ENCODE peak calls at places on chromosomes 13 and 19, in seven cellular contexts. One of them, this sample, is unnamed.

GRCh38 chr13:47291116-47291656 is 394.3 kb upstream of the HTR2A start:
- DNase-seq in heart right ventricle: no peak
- DNase-seq in mesothelial cell of epicardium: no peak
- DNase-seq in progenitor cell of endocrine pancreas: no peak
- DNase-seq in ovary: no peak
- DNase-seq in breast epithelium: no peak
- DNase-seq in CD4-positive, alpha-beta T cell: no peak
- DNase-seq in this sample: no peak

GRCh38 chr19:1076951-1077350 is 10.0 kb downstream of the ARHGAP45 start:
- DNase-seq in progenitor cell of endocrine pancreas: no peak
- DNase-seq in ovary: no peak
- DNase-seq in mesothelial cell of epicardium: no peak
- DNase-seq in CD4-positive, alpha-beta T cell: peak
- DNase-seq in heart right ventricle: peak
- DNase-seq in breast epithelium: no peak
- DNase-seq in this sample: peak

GRCh38 chr19:13122980-13123957 is 5.2 kb downstream of the NACC1 start:
- DNase-seq in mesothelial cell of epicardium: no peak
- DNase-seq in CD4-positive, alpha-beta T cell: no peak
- DNase-seq in heart right ventricle: no peak
- DNase-seq in breast epithelium: no peak
- DNase-seq in progenitor cell of endocrine pancreas: no peak
- DNase-seq in ovary: no peak
- DNase-seq in this sample: no peak

GRCh38 chr19:29260477-29261317 is 47.7 kb upstream of the UQCRFS1 start:
- DNase-seq in heart right ventricle: no peak
- DNase-seq in progenitor cell of endocrine pancreas: peak
- DNase-seq in breast epithelium: no peak
- DNase-seq in CD4-positive, alpha-beta T cell: no peak
- DNase-seq in ovary: no peak
- DNase-seq in mesothelial cell of epicardium: no peak
- DNase-seq in this sample: no peak

GRCh38 chr19:15288146-15288963 is 44.0 kb downstream of the BRD4 start:
- DNase-seq in mesothelial cell of epicardium: no peak
- DNase-seq in progenitor cell of endocrine pancreas: no peak
- DNase-seq in heart right ventricle: no peak
- DNase-seq in breast epithelium: no peak
- DNase-seq in ovary: no peak
- DNase-seq in CD4-positive, alpha-beta T cell: no peak
- DNase-seq in this sample: peak

GRCh38 chr13:109785892-109786450 is 412 bp downstream of the IRS2 start:
- DNase-seq in heart right ventricle: peak
- DNase-seq in mesothelial cell of epicardium: no peak
- DNase-seq in ovary: peak
- DNase-seq in breast epithelium: no peak
- DNase-seq in progenitor cell of endocrine pancreas: no peak
- DNase-seq in CD4-positive, alpha-beta T cell: no peak
- DNase-seq in this sample: peak

GRCh38 chr13:75494491-75494890 is 12.5 kb upstream of the TBC1D4 start:
- DNase-seq in CD4-positive, alpha-beta T cell: no peak
- DNase-seq in mesothelial cell of epicardium: no peak
- DNase-seq in breast epithelium: no peak
- DNase-seq in heart right ventricle: no peak
- DNase-seq in ovary: no peak
- DNase-seq in progenitor cell of endocrine pancreas: no peak
- DNase-seq in this sample: no peak

GRCh38 chr13:44780586-44781280 is 204.6 kb upstream of the TSC22D1 start:
- DNase-seq in ovary: no peak
- DNase-seq in CD4-positive, alpha-beta T cell: no peak
- DNase-seq in breast epithelium: no peak
- DNase-seq in heart right ventricle: no peak
- DNase-seq in progenitor cell of endocrine pancreas: no peak
- DNase-seq in mesothelial cell of epicardium: no peak
- DNase-seq in this sample: no peak

GRCh38 chr13:90510319-90510718 is 837.2 kb upstream of the MIR17HG start:
- DNase-seq in CD4-positive, alpha-beta T cell: no peak
- DNase-seq in heart right ventricle: no peak
- DNase-seq in ovary: no peak
- DNase-seq in mesothelial cell of epicardium: no peak
- DNase-seq in progenitor cell of endocrine pancreas: no peak
- DNase-seq in breast epithelium: no peak
- DNase-seq in this sample: no peak
- TF ChIP-seq CTCF in CD4-positive, alpha-beta T cell: no peak
- TF ChIP-seq CTCF in heart right ventricle: no peak
- TF ChIP-seq CTCF in ovary: no peak
- TF ChIP-seq CTCF in mesothelial cell of epicardium: no peak
- TF ChIP-seq CTCF in progenitor cell of endocrine pancreas: no peak
- TF ChIP-seq CTCF in breast epithelium: no peak
- TF ChIP-seq CTCF in this sample: no peak

GRCh38 chr13:101749584-101749983 is 297.1 kb downstream of the ITGBL1 start:
- DNase-seq in ovary: no peak
- DNase-seq in breast epithelium: no peak
- DNase-seq in heart right ventricle: no peak
- DNase-seq in progenitor cell of endocrine pancreas: no peak
- DNase-seq in mesothelial cell of epicardium: no peak
- DNase-seq in CD4-positive, alpha-beta T cell: no peak
- DNase-seq in this sample: no peak

GRCh38 chr13:101752432-101752831 is 300.0 kb downstream of the ITGBL1 start:
- DNase-seq in CD4-positive, alpha-beta T cell: no peak
- DNase-seq in progenitor cell of endocrine pancreas: no peak
- DNase-seq in breast epithelium: no peak
- DNase-seq in mesothelial cell of epicardium: no peak
- DNase-seq in heart right ventricle: no peak
- DNase-seq in ovary: no peak
- DNase-seq in this sample: no peak

GRCh38 chr13:101751488-101751887 is 299.0 kb downstream of the ITGBL1 start:
- DNase-seq in heart right ventricle: no peak
- DNase-seq in ovary: no peak
- DNase-seq in mesothelial cell of epicardium: no peak
- DNase-seq in progenitor cell of endocrine pancreas: no peak
- DNase-seq in CD4-positive, alpha-beta T cell: no peak
- DNase-seq in breast epithelium: no peak
- DNase-seq in this sample: no peak

GRCh38 chr13:101757446-101758039 is 305.1 kb downstream of the ITGBL1 start:
- DNase-seq in breast epithelium: no peak
- DNase-seq in heart right ventricle: no peak
- DNase-seq in CD4-positive, alpha-beta T cell: no peak
- DNase-seq in progenitor cell of endocrine pancreas: no peak
- DNase-seq in ovary: no peak
- DNase-seq in mesothelial cell of epicardium: no peak
- DNase-seq in this sample: no peak

GRCh38 chr13:101755228-101755887 is 302.9 kb downstream of the ITGBL1 start:
- DNase-seq in progenitor cell of endocrine pancreas: no peak
- DNase-seq in breast epithelium: no peak
- DNase-seq in CD4-positive, alpha-beta T cell: no peak
- DNase-seq in heart right ventricle: no peak
- DNase-seq in mesothelial cell of epicardium: no peak
- DNase-seq in ovary: no peak
- DNase-seq in this sample: no peak
- TF ChIP-seq CTCF in progenitor cell of endocrine pancreas: no peak
- TF ChIP-seq CTCF in breast epithelium: no peak
- TF ChIP-seq CTCF in CD4-positive, alpha-beta T cell: no peak
- TF ChIP-seq CTCF in heart right ventricle: no peak
- TF ChIP-seq CTCF in mesothelial cell of epicardium: no peak
- TF ChIP-seq CTCF in ovary: no peak
- TF ChIP-seq CTCF in this sample: no peak

DNA sequence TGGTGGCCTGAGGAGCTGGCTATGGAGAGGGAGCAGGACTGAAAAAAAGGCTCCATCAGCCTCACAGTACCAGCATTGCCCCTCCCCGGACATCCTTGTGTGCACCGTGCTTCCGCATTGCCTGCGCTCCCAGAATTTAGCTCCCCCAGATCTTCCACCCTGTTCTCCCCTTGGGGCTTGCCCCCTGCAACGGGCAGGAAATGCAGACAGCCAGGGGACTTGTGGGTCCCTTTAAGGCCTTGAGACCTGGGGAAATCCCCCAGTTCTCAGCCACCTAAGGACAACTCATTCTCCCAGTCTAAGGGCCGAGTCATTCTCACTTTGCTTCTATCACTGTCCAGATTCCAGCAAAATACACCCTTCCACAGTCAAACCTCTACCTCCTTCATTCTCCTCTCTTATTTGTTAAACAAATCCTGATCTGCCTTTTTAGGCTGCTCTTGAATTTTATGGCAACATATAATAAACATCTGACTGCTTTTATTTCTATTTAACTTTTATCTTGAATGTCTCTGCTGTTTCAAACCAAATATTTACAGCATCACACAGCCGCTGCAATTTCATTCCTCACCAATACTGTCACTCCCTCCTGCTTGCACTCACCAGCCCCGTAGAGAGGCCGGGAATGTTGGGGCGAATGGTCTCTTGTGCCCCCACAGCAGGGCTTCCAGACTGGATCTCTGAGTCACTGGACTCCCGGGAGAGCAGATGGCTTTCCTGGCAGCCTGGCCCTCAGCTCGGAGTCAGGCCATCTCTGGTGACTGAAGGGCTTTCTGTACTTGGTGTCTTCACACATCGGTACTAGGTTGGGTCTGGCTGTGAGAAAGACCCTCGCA is 221.9 kb downstream of the TSHZ3 start:
- DNase-seq in mesothelial cell of epicardium: no peak
- DNase-seq in CD4-positive, alpha-beta T cell: no peak
- DNase-seq in heart right ventricle: no peak
- DNase-seq in ovary: peak
- DNase-seq in progenitor cell of endocrine pancreas: no peak
- DNase-seq in breast epithelium: no peak
- DNase-seq in this sample: no peak
- TF ChIP-seq CTCF in mesothelial cell of epicardium: no peak
- TF ChIP-seq CTCF in CD4-positive, alpha-beta T cell: no peak
- TF ChIP-seq CTCF in heart right ventricle: no peak
- TF ChIP-seq CTCF in ovary: no peak
- TF ChIP-seq CTCF in progenitor cell of endocrine pancreas: no peak
- TF ChIP-seq CTCF in breast epithelium: no peak
- TF ChIP-seq CTCF in this sample: no peak

GRCh38 chr13:98820744-98821371 is 68.4 kb upstream of the SLC15A1 start:
- DNase-seq in heart right ventricle: no peak
- DNase-seq in ovary: no peak
- DNase-seq in breast epithelium: no peak
- DNase-seq in progenitor cell of endocrine pancreas: no peak
- DNase-seq in mesothelial cell of epicardium: no peak
- DNase-seq in CD4-positive, alpha-beta T cell: no peak
- DNase-seq in this sample: no peak

GRCh38 chr13:98821372-98822237 is 69.1 kb upstream of the SLC15A1 start:
- DNase-seq in breast epithelium: no peak
- DNase-seq in heart right ventricle: no peak
- DNase-seq in CD4-positive, alpha-beta T cell: no peak
- DNase-seq in mesothelial cell of epicardium: no peak
- DNase-seq in ovary: no peak
- DNase-seq in progenitor cell of endocrine pancreas: no peak
- DNase-seq in this sample: no peak

GRCh38 chr13:98819382-98819781 is 66.9 kb upstream of the SLC15A1 start:
- DNase-seq in CD4-positive, alpha-beta T cell: no peak
- DNase-seq in heart right ventricle: no peak
- DNase-seq in ovary: no peak
- DNase-seq in breast epithelium: no peak
- DNase-seq in progenitor cell of endocrine pancreas: no peak
- DNase-seq in mesothelial cell of epicardium: no peak
- DNase-seq in this sample: no peak

GRCh38 chr13:98813993-98814392 is 61.5 kb upstream of the SLC15A1 start:
- DNase-seq in progenitor cell of endocrine pancreas: no peak
- DNase-seq in heart right ventricle: no peak
- DNase-seq in mesothelial cell of epicardium: no peak
- DNase-seq in ovary: no peak
- DNase-seq in breast epithelium: no peak
- DNase-seq in CD4-positive, alpha-beta T cell: no peak
- DNase-seq in this sample: no peak

GRCh38 chr13:98816406-98816805 is 63.9 kb upstream of the SLC15A1 start:
- DNase-seq in breast epithelium: no peak
- DNase-seq in mesothelial cell of epicardium: no peak
- DNase-seq in ovary: no peak
- DNase-seq in CD4-positive, alpha-beta T cell: no peak
- DNase-seq in heart right ventricle: no peak
- DNase-seq in progenitor cell of endocrine pancreas: no peak
- DNase-seq in this sample: no peak
- TF ChIP-seq CTCF in breast epithelium: no peak
- TF ChIP-seq CTCF in mesothelial cell of epicardium: no peak
- TF ChIP-seq CTCF in ovary: no peak
- TF ChIP-seq CTCF in CD4-positive, alpha-beta T cell: no peak
- TF ChIP-seq CTCF in heart right ventricle: no peak
- TF ChIP-seq CTCF in progenitor cell of endocrine pancreas: no peak
- TF ChIP-seq CTCF in this sample: no peak

GRCh38 chr19:43534811-43535761 is 2.1 kb downstream of the ZNF575 start:
- DNase-seq in mesothelial cell of epicardium: peak
- DNase-seq in heart right ventricle: peak
- DNase-seq in ovary: peak
- DNase-seq in CD4-positive, alpha-beta T cell: peak
- DNase-seq in breast epithelium: peak
- DNase-seq in progenitor cell of endocrine pancreas: peak
- DNase-seq in this sample: peak
- TF ChIP-seq CTCF in mesothelial cell of epicardium: peak
- TF ChIP-seq CTCF in heart right ventricle: peak
- TF ChIP-seq CTCF in ovary: peak
- TF ChIP-seq CTCF in CD4-positive, alpha-beta T cell: peak
- TF ChIP-seq CTCF in breast epithelium: peak
- TF ChIP-seq CTCF in progenitor cell of endocrine pancreas: peak
- TF ChIP-seq CTCF in this sample: no peak